ENCODE peak calls at places on chromosome 11, in nine cellular contexts. L, R, X, H, U, S, Z, N and B are unnamed samples.

GRCh38 chr11:77197626-77198320 is 69.7 kb downstream of the MYO7A start:
- DNase-seq in S (no peak), U (no peak), H (no peak), L (no peak), N (no peak), Z (no peak), X (no peak), R (no peak), B (no peak)

GRCh38 chr11:68976563-68976962 is 4.2 kb downstream of the MRGPRD start:
- DNase-seq in S (no peak), U (peak; percentile 7), Z (no peak), H (no peak), X (peak; percentile 18), L (no peak), N (no peak), R (no peak), B (no peak)

GRCh38 chr11:118398797-118399564 is 2.4 kb upstream of the ATP5MG start:
- DNase-seq in N (peak; percentile 24), H (no peak), Z (no peak), R (no peak), S (no peak), X (peak; percentile 6), U (peak; percentile 26), L (no peak), B (no peak)

GRCh38 chr11:17738350-17739207 is 4.0 kb downstream of the KCNC1 start:
- DNase-seq in U (no peak), L (no peak), X (no peak), N (no peak), R (no peak), S (no peak), Z (no peak), H (no peak), B (no peak)

GRCh38 chr11:95891423-95892177 is 32.3 kb downstream of the MTMR2 start:
- DNase-seq in L (no peak), Z (no peak), X (peak; percentile 46), S (no peak), R (no peak), N (peak; percentile 37), H (no peak), U (peak; percentile 58), B (no peak)

GRCh38 chr11:71937826-71938225 is 9.0 kb downstream of the RNF121 start:
- DNase-seq in N (no peak), R (no peak), L (no peak), Z (no peak), S (no peak), H (no peak), U (no peak), X (no peak), B (no peak)

GRCh38 chr11:6258141-6258540 is 1.5 kb upstream of the CCKBR start:
- DNase-seq in L (no peak), R (no peak), S (no peak), U (no peak), Z (no peak), H (no peak), N (no peak), X (no peak), B (no peak)

GRCh38 chr11:78208257-78209165 is 19.8 kb downstream of the USP35 start:
- DNase-seq in X (no peak), U (peak; percentile 41), S (no peak), Z (no peak), H (no peak), L (no peak), N (peak; percentile 73), R (no peak), B (no peak)

GRCh38 chr11:109338131-109338530 is 83.9 kb upstream of the C11orf87 start:
- DNase-seq in N (no peak), Z (no peak), H (no peak), X (no peak), L (no peak), R (no peak), U (no peak), S (no peak), B (peak; percentile 71)

GRCh38 chr11:113242767-113243397 is 71.5 kb upstream of the TTC12 start:
- DNase-seq in H (no peak), S (no peak), L (no peak), R (no peak), N (peak; percentile 80), U (peak; percentile 9), X (peak; percentile 69), Z (peak; percentile 39), B (peak; percentile 63)

DNA sequence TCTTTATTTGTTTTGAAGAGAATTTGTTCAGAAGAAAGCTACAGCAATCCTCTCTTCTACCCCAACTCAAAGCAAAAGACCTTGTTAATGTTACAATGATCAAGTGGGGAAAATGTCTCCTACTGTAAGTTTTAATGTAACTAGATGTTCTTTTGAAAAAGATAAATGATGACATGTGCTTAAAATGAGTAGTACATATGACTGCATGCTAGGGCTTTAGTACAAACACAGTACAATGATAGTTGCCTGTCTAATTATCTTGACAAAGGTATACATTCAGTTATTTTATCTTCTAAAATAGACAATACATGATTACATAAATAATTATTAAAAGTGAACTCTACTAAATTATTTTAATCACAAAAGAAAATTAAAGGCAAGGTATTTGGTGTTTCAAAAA is 67.4 kb downstream of the GAS2 start:
- DNase-seq in L (no peak), X (no peak), S (no peak), N (no peak), U (no peak), Z (no peak), H (no peak), R (no peak), B (no peak)
- H3K4me3 ChIP-seq in L (no peak overlapping the region), X (no peak overlapping the region), S (no peak overlapping the region), N (no peak overlapping the region), U (no peak overlapping the region), Z (no peak overlapping the region), H (no peak overlapping the region), R (no peak overlapping the region), B (no peak overlapping the region)

GRCh38 chr11:111455291-111456085 is 56.7 kb downstream of the BTG4 start:
- DNase-seq in U (no peak), R (no peak), N (no peak), L (no peak), Z (no peak), H (no peak), X (no peak), S (no peak), B (no peak)
- H3K9ac ChIP-seq in U (peak overlapping the region; percentile 62), R (no peak overlapping the region), N (no peak overlapping the region), L (no peak overlapping the region), Z (no peak overlapping the region), H (no peak overlapping the region), X (no peak overlapping the region), S (no peak overlapping the region), B (peak overlapping the region; percentile 21)

GRCh38 chr11:134119094-134119493 is 50.2 kb downstream of the JAM3 start:
- DNase-seq in H (no peak), Z (peak; percentile 77), R (no peak), N (peak; percentile 49), U (peak; percentile 86), S (no peak), L (no peak), X (peak; percentile 71), B (peak; percentile 90)

GRCh38 chr11:134120921-134121526 is 52.2 kb downstream of the JAM3 start:
- DNase-seq in Z (peak; percentile 51), N (peak; percentile 79), X (peak; percentile 78), L (no peak), S (no peak), U (peak; percentile 52), H (no peak), R (no peak), B (peak; percentile 55)

GRCh38 chr11:134116210-134116609 is 47.3 kb downstream of the JAM3 start:
- DNase-seq in R (no peak), S (no peak), X (no peak), N (no peak), U (no peak), H (no peak), L (no peak), Z (no peak), B (no peak)

GRCh38 chr11:134118016-134118415 is 49.1 kb downstream of the JAM3 start:
- DNase-seq in L (no peak), Z (no peak), H (no peak), S (no peak), X (no peak), R (no peak), U (no peak), N (peak; percentile 37), B (peak; percentile 31)

DNA sequence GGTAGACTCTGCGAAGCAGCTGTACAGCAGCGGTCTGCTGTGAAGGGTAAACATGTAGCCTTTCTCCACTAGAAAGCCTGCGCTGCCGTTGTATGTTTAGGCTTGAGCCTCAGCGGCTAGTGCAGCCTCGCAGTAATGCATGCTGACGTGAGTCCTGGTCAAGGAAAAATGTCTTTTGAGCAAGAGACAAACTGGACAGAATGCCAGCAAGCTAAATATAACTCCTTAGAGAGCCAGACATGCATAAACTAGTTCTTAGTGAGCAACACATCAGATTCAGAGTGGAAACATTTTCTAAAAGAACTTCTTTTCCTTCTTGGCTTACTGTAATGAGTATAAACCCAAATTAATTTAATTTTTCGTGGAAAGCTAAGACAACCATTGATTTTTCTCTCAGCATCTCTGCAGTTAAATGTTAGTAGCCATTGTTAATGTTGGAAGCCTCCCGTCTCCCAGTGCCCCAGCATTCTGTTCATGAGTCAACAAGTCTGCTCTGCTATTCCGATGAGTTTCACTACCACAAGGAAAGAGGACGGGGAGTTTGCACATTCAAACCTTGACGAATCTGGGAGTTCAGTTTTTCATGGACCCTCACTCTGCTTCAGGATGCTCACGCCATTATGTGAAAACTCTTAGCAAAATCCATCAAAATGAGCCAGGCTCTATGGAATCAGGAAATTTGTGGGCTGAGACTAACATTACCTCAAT is 51.4 kb downstream of the JAM3 start:
- DNase-seq in Z (peak; percentile 85), S (no peak), R (no peak), U (peak; percentile 97), N (peak; percentile 97), H (no peak), L (peak; percentile 23), X (peak; percentile 98), B (peak; percentile 97)
- H3K4me3 ChIP-seq in Z (peak overlapping the region; percentile 2), S (no peak overlapping the region), R (no peak overlapping the region), U (peak overlapping the region; percentile 16), N (peak overlapping the region; percentile 59), H (no peak overlapping the region), L (no peak overlapping the region), X (peak overlapping the region; percentile 19), B (peak overlapping the region; percentile 41)

GRCh38 chr11:12050470-12050891 is 42.1 kb upstream of the DKK3 start:
- DNase-seq in X (no peak), Z (no peak), N (no peak), H (no peak), L (no peak), S (no peak), U (no peak), R (no peak), B (no peak)
- H3K9ac ChIP-seq in X (no peak overlapping the region), Z (no peak overlapping the region), N (no peak overlapping the region), H (no peak overlapping the region), L (no peak overlapping the region), S (no peak overlapping the region), U (no peak overlapping the region), R (no peak overlapping the region), B (peak overlapping the region; percentile 3)

GRCh38 chr11:2139118-2139490 is at the start of gene IGF2:
- DNase-seq in X (peak; percentile 25), R (no peak), Z (no peak), H (no peak), S (no peak), U (no peak), N (no peak), L (no peak), B (no peak)
- H3K4me3 ChIP-seq in X (no peak within 1 kb of the TSS), R (peak within 1 kb of the TSS; percentile 65), Z (no peak within 1 kb of the TSS), H (peak within 1 kb of the TSS; percentile 15), S (peak within 1 kb of the TSS; percentile 60), U (peak within 1 kb of the TSS; percentile 44), N (no peak within 1 kb of the TSS), L (no peak within 1 kb of the TSS), B (no peak within 1 kb of the TSS)